ENCODE peak calls at places on chromosome 3, in nine cellular contexts. A, H, T, D, I, G, R, S and U are unnamed samples. For H3K4me1, the result is how much of the 10 kb centered on the place peaks cover.

GRCh38 chr3:121894191-121894990 is at the start of gene SLC15A2:
- DNase-seq in A (peak), H (peak), T (peak), D (peak), I (peak), G (no peak), R (no peak), S (no peak), U (peak)

GRCh38 chr3:87461036-87461435 is 184.7 kb upstream of the POU1F1 start:
- DNase-seq in A (no peak), H (no peak), T (no peak), D (no peak), I (no peak), G (peak), R (no peak), S (no peak), U (no peak)

GRCh38 chr3:5791558-5791957 is 604.1 kb downstream of the EDEM1 start:
- DNase-seq in A (peak), H (no peak), T (no peak), D (no peak), I (no peak), G (no peak), R (no peak), S (no peak), U (no peak)

GRCh38 chr3:106624154-106624553 is 753.1 kb upstream of the CCDC54 start:
- DNase-seq in A (no peak), H (no peak), T (no peak), D (no peak), I (no peak), G (no peak), R (no peak), S (no peak), U (no peak)

GRCh38 chr3:101779808-101780366 is 876 bp downstream of the NXPE3 start:
- DNase-seq in A (no peak), H (no peak), T (no peak), D (peak), I (no peak), G (no peak), R (no peak), S (no peak), U (no peak)

GRCh38 chr3:127288921-127289645 is 1.2 kb upstream of the PRR20G start:
- DNase-seq in A (peak), H (peak), T (no peak), D (no peak), I (no peak), G (no peak), R (no peak), S (no peak), U (no peak)

GRCh38 chr3:186538779-186539178 is 5.4 kb downstream of the CRYGS start:
- DNase-seq in A (no peak), H (no peak), T (no peak), D (no peak), I (no peak), G (no peak), R (no peak), S (no peak), U (no peak)

GRCh38 chr3:112327371-112327951 is 5.5 kb upstream of the CD200 start:
- DNase-seq in A (peak), H (no peak), T (no peak), D (peak), I (no peak), G (peak), R (no peak), S (no peak), U (no peak)

GRCh38 chr3:124158174-124158812 is 166.4 kb upstream of the ROPN1 start:
- DNase-seq in A (peak), H (peak), T (no peak), D (no peak), I (no peak), G (no peak), R (no peak), S (no peak), U (no peak)

GRCh38 chr3:156323466-156323865 is 203.1 kb downstream of the KCNAB1 start:
- DNase-seq in A (no peak), H (no peak), T (no peak), D (peak), I (no peak), G (peak), R (no peak), S (no peak), U (no peak)

GRCh38 chr3:139044366-139045210 is at the start of gene PRR23C:
- DNase-seq in A (no peak), H (peak), T (no peak), D (no peak), I (no peak), G (no peak), R (no peak), S (no peak), U (peak)

GRCh38 chr3:42680256-42680655 is 5.1 kb upstream of the KLHL40 start:
- DNase-seq in A (no peak), H (no peak), T (no peak), D (peak), I (no peak), G (peak), R (no peak), S (no peak), U (no peak)

GRCh38 chr3:58946875-58947274 is 103.0 kb downstream of the CFAP20DC start:
- DNase-seq in A (no peak), H (no peak), T (no peak), D (no peak), I (no peak), G (no peak), R (no peak), S (no peak), U (no peak)

GRCh38 chr3:120688121-120688520 is 6.1 kb upstream of the HGD start:
- DNase-seq in A (no peak), H (no peak), T (no peak), D (peak), I (no peak), G (no peak), R (no peak), S (no peak), U (no peak)

GRCh38 chr3:15633766-15634588 is 32.4 kb downstream of the BTD start:
- DNase-seq in A (no peak), H (no peak), T (no peak), D (no peak), I (no peak), G (peak), R (no peak), S (no peak), U (no peak)

GRCh38 chr3:48504051-48504946 is at the start of gene SHISA5:
- DNase-seq in A (peak), H (peak), T (peak), D (peak), I (peak), G (peak), R (peak), S (peak), U (peak)

GRCh38 chr3:9110316-9110715 is 139.1 kb downstream of the SRGAP3 start:
- DNase-seq in A (no peak), H (no peak), T (peak), D (no peak), I (no peak), G (no peak), R (no peak), S (no peak), U (no peak)

GRCh38 chr3:132661120-132661519 is 991 bp downstream of the UBA5 start:
- DNase-seq in A (no peak), H (no peak), T (no peak), D (no peak), I (no peak), G (no peak), R (no peak), S (no peak), U (no peak)

GRCh38 chr3:86702381-86702958 is 288.5 kb downstream of the VGLL3 start:
- DNase-seq in A (peak), H (no peak), T (no peak), D (peak), I (no peak), G (no peak), R (no peak), S (no peak), U (no peak)

GRCh38 chr3:195209836-195210551 is 61.0 kb downstream of the XXYLT1 start:
- DNase-seq in A (no peak), H (no peak), T (peak), D (peak), I (no peak), G (no peak), R (no peak), S (no peak), U (no peak)

GRCh38 chr3:113193719-113194118 is 17.6 kb upstream of the BOC start:
- DNase-seq in A (no peak), H (no peak), T (no peak), D (no peak), I (no peak), G (no peak), R (no peak), S (no peak), U (no peak)

GRCh38 chr3:96428097-96428496 is 386.3 kb upstream of the EPHA6 start:
- DNase-seq in A (no peak), H (no peak), T (no peak), D (no peak), I (no peak), G (no peak), R (no peak), S (no peak), U (no peak)

GRCh38 chr3:177899275-177900067 is 636.8 kb upstream of the KCNMB2 start:
- DNase-seq in A (no peak), H (peak), T (no peak), D (no peak), I (no peak), G (no peak), R (no peak), S (no peak), U (no peak)

DNA sequence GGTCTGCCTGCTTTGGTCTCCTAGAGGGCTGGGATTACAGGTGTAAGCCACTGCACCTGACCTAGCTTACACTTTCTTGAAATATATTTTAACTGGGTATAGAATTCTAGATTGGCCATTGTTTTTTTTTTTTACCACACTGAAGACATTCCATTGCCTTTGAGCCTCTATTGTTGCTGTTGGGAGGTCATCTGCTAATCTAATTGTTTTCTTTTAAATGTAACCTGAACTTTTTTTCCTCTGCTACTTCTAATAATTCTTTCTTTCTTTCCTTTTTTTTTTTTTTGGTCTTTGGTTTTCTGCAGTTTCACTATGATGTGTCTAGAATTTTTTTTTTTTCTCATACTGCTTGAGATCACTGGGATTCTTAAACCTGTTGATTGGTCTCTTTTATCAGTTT is 28.1 kb downstream of the ERICH6 start:
- DNase-seq in A (no peak), H (no peak), T (no peak), D (no peak), I (no peak), G (no peak), R (no peak), S (no peak), U (no peak)
- H3K4me1 ChIP-seq in A (under half), H (under half), T (under half), D (under half), I (under half), G (under half), R (under half), S (under half), U (under half)

GRCh38 chr3:172808969-172809546 is 58.5 kb downstream of the ECT2 start:
- DNase-seq in A (peak), H (no peak), T (no peak), D (peak), I (no peak), G (peak), R (no peak), S (no peak), U (no peak)
- H3K27ac ChIP-seq in A (no peak), H (no peak), T (no peak), D (no peak), I (no peak), G (no peak), R (no peak), S (no peak), U (no peak)

GRCh38 chr3:52218953-52219650 is 6.3 kb downstream of the TLR9 start:
- DNase-seq in A (peak), H (peak), T (no peak), D (no peak), I (peak), G (no peak), R (no peak), S (no peak), U (peak)
- H3K4me1 ChIP-seq in A (under half), H (under half), T (under half), D (under half), I (half or more), G (under half), R (under half), S (half or more), U (half or more)

GRCh38 chr3:32117324-32117723 is 10.9 kb downstream of the GPD1L start:
- DNase-seq in A (no peak), H (no peak), T (no peak), D (no peak), I (no peak), G (no peak), R (no peak), S (no peak), U (no peak)

GRCh38 chr3:32111560-32111959 is 5.1 kb downstream of the GPD1L start:
- DNase-seq in A (no peak), H (no peak), T (no peak), D (no peak), I (no peak), G (no peak), R (no peak), S (no peak), U (no peak)

GRCh38 chr3:32113981-32114566 is 7.7 kb downstream of the GPD1L start:
- DNase-seq in A (no peak), H (peak), T (no peak), D (no peak), I (no peak), G (no peak), R (no peak), S (no peak), U (no peak)

GRCh38 chr3:32110233-32110760 is 3.9 kb downstream of the GPD1L start:
- DNase-seq in A (no peak), H (no peak), T (no peak), D (no peak), I (no peak), G (no peak), R (no peak), S (no peak), U (no peak)

GRCh38 chr3:32113566-32113965 is 7.1 kb downstream of the GPD1L start:
- DNase-seq in A (no peak), H (peak), T (no peak), D (no peak), I (no peak), G (no peak), R (no peak), S (no peak), U (no peak)
- H3K27ac ChIP-seq in A (no peak), H (no peak), T (peak), D (no peak), I (no peak), G (no peak), R (no peak), S (peak), U (peak)

GRCh38 chr3:24375947-24376384 is 118.7 kb downstream of the THRB start:
- DNase-seq in A (peak), H (no peak), T (no peak), D (peak), I (no peak), G (no peak), R (no peak), S (no peak), U (no peak)

GRCh38 chr3:24377218-24377993 is 117.2 kb downstream of the THRB start:
- DNase-seq in A (no peak), H (no peak), T (peak), D (peak), I (no peak), G (no peak), R (peak), S (no peak), U (no peak)

GRCh38 chr3:24378313-24378712 is 116.3 kb downstream of the THRB start:
- DNase-seq in A (no peak), H (no peak), T (no peak), D (no peak), I (no peak), G (no peak), R (no peak), S (no peak), U (no peak)

GRCh38 chr3:24382647-24383046 is 112.0 kb downstream of the THRB start:
- DNase-seq in A (no peak), H (no peak), T (no peak), D (no peak), I (no peak), G (no peak), R (no peak), S (no peak), U (no peak)

DNA sequence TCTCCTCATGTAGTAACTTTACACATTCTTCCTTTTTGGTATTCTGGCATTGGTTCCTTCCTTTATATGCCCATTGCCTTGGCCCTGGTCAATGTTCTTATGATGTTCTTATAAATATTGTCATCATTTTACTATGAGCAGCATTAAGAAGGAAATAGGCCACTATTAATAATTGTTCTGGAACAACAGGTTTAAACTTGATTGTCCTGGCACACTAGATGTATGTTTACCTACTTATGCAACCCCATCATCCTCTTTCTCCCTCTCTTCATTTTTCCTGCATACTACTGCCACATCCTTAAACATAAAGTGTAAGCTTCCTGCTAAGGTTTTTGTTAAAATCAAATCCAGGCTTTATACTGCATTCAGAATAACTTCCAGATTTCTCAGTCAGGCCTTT is 114.7 kb downstream of the THRB start:
- DNase-seq in A (no peak), H (no peak), T (no peak), D (no peak), I (no peak), G (no peak), R (no peak), S (no peak), U (no peak)
- H3K4me1 ChIP-seq in A (under half), H (under half), T (under half), D (under half), I (under half), G (under half), R (under half), S (under half), U (under half)

DNA sequence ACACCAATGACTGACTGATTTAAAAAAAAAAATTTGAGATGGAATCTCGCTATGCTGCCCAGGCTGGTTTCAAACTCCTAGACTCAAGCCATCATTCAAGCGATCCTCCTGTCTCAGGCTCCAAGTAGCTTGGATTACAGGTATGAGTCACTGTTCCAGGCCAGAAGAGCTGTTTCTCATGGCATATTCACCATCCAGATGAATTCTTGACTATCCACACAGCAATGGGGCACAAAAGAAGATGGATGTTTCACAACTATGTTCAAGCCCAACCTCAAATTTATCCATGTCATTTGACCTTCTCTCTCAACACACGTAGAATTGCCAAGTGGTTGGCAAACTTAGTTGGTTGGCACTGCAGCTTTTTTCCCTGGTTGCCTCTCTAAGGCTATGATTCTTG is 40.6 kb downstream of the PRICKLE2 start:
- DNase-seq in A (no peak), H (no peak), T (no peak), D (no peak), I (no peak), G (peak), R (no peak), S (no peak), U (no peak)
- H3K27ac ChIP-seq in A (no peak), H (no peak), T (no peak), D (no peak), I (no peak), G (peak), R (peak), S (no peak), U (no peak)